ENCODE peak calls at places on chromosomes 7 and 10, in ten cellular contexts. C is coronary artery, H is BJ, S is left ventricle myocardium inferior, M is PC-9, K is foreskin fibroblast, Y is AG04450, U is Peyer's patch, R is IMR-90, L is neural progenitor cell. N is an unnamed sample.

GRCh38 chr7:2193575-2194305 is 39.0 kb downstream of the MAD1L1 start:
- DNase-seq in C (no peak), H (no peak), S (no peak), M (no peak), K (no peak), Y (no peak), U (no peak), R (no peak), L (no peak), N (no peak)

GRCh38 chr10:16870331-16870730 is 53.1 kb upstream of the RSU1 start:
- DNase-seq in C (no peak), H (no peak), S (no peak), M (no peak), K (no peak), Y (no peak), U (no peak), R (peak; percentile 27), L (no peak), N (no peak)

GRCh38 chr7:353746-354325 is 63.9 kb downstream of the FOXL3 start:
- DNase-seq in C (no peak), H (no peak), S (peak; percentile 31), M (no peak), K (no peak), Y (no peak), U (no peak), R (no peak), L (no peak), N (peak; percentile 22)

GRCh38 chr7:154861589-154861988 is 141.3 kb downstream of the PAXIP1 start:
- DNase-seq in C (no peak), H (no peak), S (no peak), M (no peak), K (no peak), Y (no peak), U (no peak), R (no peak), L (no peak), N (no peak)

GRCh38 chr10:131874991-131875451 is 25.8 kb upstream of the PPP2R2D start:
- DNase-seq in C (no peak), H (peak; percentile 6), S (peak; percentile 66), M (peak; percentile 67), K (peak; percentile 85), Y (peak; percentile 52), U (peak; percentile 46), R (peak; percentile 72), L (peak; percentile 91), N (peak; percentile 67)

GRCh38 chr7:377069-378040 is 87.4 kb downstream of the FOXL3 start:
- DNase-seq in C (peak; percentile 67), H (no peak), S (peak; percentile 12), M (no peak), K (no peak), Y (no peak), U (no peak), R (no peak), L (no peak), N (no peak)

GRCh38 chr10:74738985-74739567 is 87.3 kb upstream of the KAT6B start:
- DNase-seq in C (no peak), H (no peak), S (no peak), M (no peak), K (peak; percentile 38), Y (no peak), U (peak; percentile 66), R (peak; percentile 16), L (no peak), N (no peak)

GRCh38 chr7:141441837-141442627 is 109.2 kb upstream of the AGK start:
- DNase-seq in C (no peak), H (no peak), S (no peak), M (no peak), K (no peak), Y (no peak), U (no peak), R (no peak), L (no peak), N (no peak)

GRCh38 chr10:104521901-104522827 is 118.9 kb upstream of the SORCS3 start:
- DNase-seq in C (no peak), H (no peak), S (peak; percentile 40), M (no peak), K (no peak), Y (no peak), U (no peak), R (no peak), L (no peak), N (no peak)

GRCh38 chr7:131723926-131724325 is 167.5 kb upstream of the PODXL start:
- DNase-seq in C (peak; percentile 35), H (no peak), S (no peak), M (no peak), K (no peak), Y (no peak), U (no peak), R (peak; percentile 4), L (no peak), N (peak; percentile 4)

GRCh38 chr10:3040069-3040468 is 27.3 kb upstream of the PFKP start:
- DNase-seq in C (no peak), H (no peak), S (no peak), M (no peak), K (no peak), Y (no peak), U (no peak), R (no peak), L (no peak), N (no peak)

GRCh38 chr7:157690833-157691382 is 354.1 kb downstream of the DNAJB6 start:
- DNase-seq in C (peak; percentile 79), H (peak; percentile 19), S (peak; percentile 67), M (no peak), K (peak; percentile 67), Y (no peak), U (no peak), R (no peak), L (peak; percentile 94), N (peak; percentile 40)

GRCh38 chr10:56881218-56881617 is 520.2 kb upstream of the ZWINT start:
- DNase-seq in C (no peak), H (no peak), S (no peak), M (no peak), K (no peak), Y (no peak), U (no peak), R (no peak), L (no peak), N (no peak)

GRCh38 chr10:113476191-113476590 is 76.7 kb upstream of the HABP2 start:
- DNase-seq in C (no peak), H (no peak), S (no peak), M (no peak), K (no peak), Y (no peak), U (no peak), R (no peak), L (no peak), N (peak; percentile 85)

GRCh38 chr10:113473851-113474250 is 79.0 kb upstream of the HABP2 start:
- DNase-seq in C (no peak), H (peak; percentile 66), S (no peak), M (no peak), K (no peak), Y (no peak), U (no peak), R (no peak), L (no peak), N (peak; percentile 93)

GRCh38 chr10:113474756-113475155 is 78.1 kb upstream of the HABP2 start:
- DNase-seq in C (no peak), H (no peak), S (no peak), M (no peak), K (no peak), Y (no peak), U (no peak), R (no peak), L (no peak), N (peak; percentile 94)

GRCh38 chr10:113476673-113477072 is 76.2 kb upstream of the HABP2 start:
- DNase-seq in C (no peak), H (no peak), S (no peak), M (no peak), K (no peak), Y (no peak), U (no peak), R (no peak), L (no peak), N (no peak)

DNA sequence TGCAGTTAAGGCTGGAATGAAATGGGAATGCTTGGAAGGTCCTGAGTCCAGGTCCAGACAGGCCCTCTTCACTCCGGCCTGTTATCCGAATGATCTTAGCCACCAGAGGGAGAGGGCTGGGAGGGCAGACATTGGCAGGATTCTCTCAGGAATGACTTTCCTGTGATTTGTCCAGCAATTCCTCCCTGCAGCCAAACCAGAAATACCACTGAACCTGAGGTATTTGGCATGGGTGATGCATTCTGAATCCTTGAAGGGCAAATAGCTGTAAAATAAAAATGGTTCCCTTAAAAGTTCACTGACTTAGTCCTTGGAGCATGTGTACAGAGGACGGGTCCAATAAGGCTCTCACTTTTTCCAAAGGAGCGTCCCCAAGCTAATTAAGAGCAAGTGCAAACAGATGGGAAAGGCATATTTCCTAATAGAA is 77.5 kb upstream of the HABP2 start:
- DNase-seq in C (no peak), H (peak; percentile 98), S (no peak), M (no peak), K (no peak), Y (no peak), U (no peak), R (no peak), L (no peak), N (peak; percentile 100)
- TF ChIP-seq CTCF in C (no peak), H (peak; percentile 64), S (no peak), M (no peak), K (peak; percentile 32), Y (no peak), U (no peak), R (no peak), L (no peak), N (peak; percentile 77)

GRCh38 chr7:29483219-29484104 is 80.2 kb upstream of the PRR15 start:
- DNase-seq in C (no peak), H (no peak), S (peak; percentile 32), M (no peak), K (no peak), Y (no peak), U (no peak), R (no peak), L (no peak), N (no peak)
- H3K4me3 ChIP-seq in C (peak overlapping the region; percentile 40), H (no peak overlapping the region), S (no peak overlapping the region), M (no peak overlapping the region), K (no peak overlapping the region), Y (no peak overlapping the region), U (no peak overlapping the region), R (no peak overlapping the region), L (no peak overlapping the region), N (no peak overlapping the region)

DNA sequence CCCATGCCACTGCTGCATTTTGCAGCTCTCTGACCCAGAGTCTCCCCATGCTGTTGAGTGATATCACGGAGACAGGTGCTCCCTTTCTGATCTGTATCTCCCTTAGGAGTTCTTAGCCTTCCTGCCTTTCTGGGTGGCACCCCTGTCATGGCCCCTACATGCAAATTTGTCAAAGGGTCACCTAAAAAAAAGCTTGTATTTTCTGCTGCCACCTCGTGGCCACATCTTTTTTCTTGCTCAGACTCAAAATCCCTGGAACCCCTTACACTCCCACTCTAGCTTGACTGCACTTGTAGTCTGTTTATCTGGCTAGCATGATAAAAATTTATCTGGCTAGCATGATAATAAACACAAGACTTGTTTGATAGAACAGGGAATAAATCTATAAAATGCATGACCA is 809.1 kb downstream of the SORCS1 start:
- DNase-seq in C (no peak), H (no peak), S (no peak), M (no peak), K (peak; percentile 17), Y (no peak), U (no peak), R (no peak), L (peak; percentile 29), N (no peak)
- TF ChIP-seq CTCF in C (no peak), H (peak; percentile 44), S (no peak), M (peak; percentile 26), K (peak; percentile 32), Y (peak; percentile 15), U (no peak), R (no peak), L (peak; percentile 61), N (peak; percentile 34)

GRCh38 chr7:137898839-137899681 is 52.3 kb upstream of the DGKI start:
- DNase-seq in C (peak; percentile 81), H (no peak), S (peak; percentile 84), M (peak; percentile 78), K (peak; percentile 90), Y (peak; percentile 47), U (peak; percentile 79), R (peak; percentile 66), L (peak; percentile 88), N (peak; percentile 65)
- H3K4me3 ChIP-seq in C (peak overlapping the region; percentile 37), H (no peak overlapping the region), S (peak overlapping the region; percentile 47), M (no peak overlapping the region), K (no peak overlapping the region), Y (no peak overlapping the region), U (no peak overlapping the region), R (no peak overlapping the region), L (no peak overlapping the region), N (no peak overlapping the region)